ENCODE peak calls at places on chromosomes 11 and 22, in seven cellular contexts. M is endothelial cell; Y is NCI-H510A treated with DMSO at 0.1 percent for 48 hours; E is NCI-H446; V is activated CD4-positive, alpha-beta T cell treated with anti-CD3 and anti-CD28 coated beads, Interleukin-2, amount 50 U/mL, for 24 hours; G is activated CD4-positive, CD25-positive, alpha-beta regulatory T cell treated with anti-CD3 and anti-CD28 coated beads, Interleukin-2, amount 50 U/mL, for 72 hours; I is lower leg skin. F is an unnamed sample.

GRCh38 chr11:45333506-45333971 is 47.4 kb upstream of the SYT13 start:
- DNase-seq in G (no peak), E (no peak), V (no peak), Y (peak; percentile 11), M (no peak), I (no peak), F (no peak)

GRCh38 chr11:134282121-134283045 is 6.2 kb downstream of the GLB1L3 start:
- DNase-seq in M (peak; percentile 0), E (no peak), Y (no peak), I (peak; percentile 14), G (no peak), V (no peak), F (no peak)

GRCh38 chr11:14636119-14636518 is 7.5 kb upstream of the PDE3B start:
- DNase-seq in G (no peak), V (no peak), I (no peak), Y (no peak), E (no peak), M (no peak), F (no peak)

GRCh38 chr11:69058501-69059270 is 10.0 kb downstream of the TPCN2 start:
- DNase-seq in I (no peak), V (no peak), M (no peak), G (no peak), Y (no peak), E (no peak), F (no peak)

GRCh38 chr11:79152511-79152910 is 288.3 kb downstream of the TENM4 start:
- DNase-seq in Y (no peak), I (no peak), G (no peak), M (no peak), E (no peak), V (no peak), F (no peak)

GRCh38 chr11:72951193-72951592 is 137.0 kb downstream of the ATG16L2 start:
- DNase-seq in Y (no peak), G (no peak), E (no peak), I (no peak), M (no peak), V (no peak), F (no peak)

GRCh38 chr11:56412396-56412795 is at the start of gene OR5AL1:
- DNase-seq in V (no peak), G (no peak), I (no peak), Y (no peak), M (no peak), E (no peak), F (no peak)

GRCh38 chr22:38628444-38628843 is 27.7 kb downstream of the FAM227A start:
- DNase-seq in V (no peak), Y (no peak), G (no peak), I (no peak), M (no peak), E (no peak), F (no peak)

GRCh38 chr11:114054830-114055229 is 4.7 kb upstream of the ZBTB16 start:
- DNase-seq in Y (no peak), M (no peak), E (no peak), G (no peak), V (no peak), I (no peak), F (no peak)

F was measured in esophagus squamous epithelium.